ENCODE peak calls at places on chromosome 17, in seven cellular contexts. Y is K562, D is GM12878, N is HCT116, Z is HepG2, V is H1, T is SK-N-SH. C is an unnamed sample. For H3K79me2 and H3K9me3, the result is how much of the 10 kb centered on the place peaks cover.

GRCh38 chr17:27506348-27507218 is 50.3 kb downstream of the KSR1 start:
- DNase-seq in Y (no peak), T (no peak), N (no peak), D (peak), Z (no peak), V (no peak), C (no peak)

GRCh38 chr17:76248013-76248782 is 7.9 kb upstream of the RNF157 start:
- DNase-seq in V (no peak), D (no peak), Z (no peak), Y (no peak), T (no peak), N (no peak), C (peak)

GRCh38 chr17:44345497-44346026 is 460 bp downstream of the GRN start:
- DNase-seq in Y (peak), D (no peak), T (peak), V (peak), Z (peak), N (peak), C (peak)

GRCh38 chr17:9465216-9465921 is 110.3 kb downstream of the STX8 start:
- DNase-seq in Y (no peak), Z (no peak), V (no peak), D (no peak), N (no peak), T (no peak), C (peak)

GRCh38 chr17:18235743-18236256 is 10.4 kb downstream of the LLGL1 start:
- DNase-seq in Z (no peak), D (no peak), T (no peak), V (no peak), Y (no peak), N (no peak), C (peak)

GRCh38 chr17:45867171-45867570 is 22.5 kb downstream of the SPPL2C start:
- DNase-seq in D (no peak), T (no peak), Z (no peak), N (no peak), V (no peak), Y (no peak), C (no peak)

GRCh38 chr17:39663340-39663687 is 1.8 kb upstream of the TCAP start:
- DNase-seq in V (no peak), Y (no peak), Z (no peak), N (no peak), D (no peak), T (no peak), C (no peak)

GRCh38 chr17:13508916-13509315 is 92.8 kb downstream of the HS3ST3A1 start:
- DNase-seq in D (no peak), T (no peak), Z (no peak), V (no peak), Y (no peak), N (no peak), C (no peak)

GRCh38 chr17:10115536-10115932 is 82.9 kb downstream of the GAS7 start:
- DNase-seq in Z (no peak), D (no peak), Y (no peak), V (no peak), N (no peak), T (no peak), C (no peak)

GRCh38 chr17:73595068-73595865 is 49.0 kb downstream of the SDK2 start:
- DNase-seq in N (no peak), D (no peak), Y (no peak), Z (no peak), T (peak), V (peak), C (no peak)

GRCh38 chr17:33049781-33050414 is 58.3 kb downstream of the SPACA3 start:
- DNase-seq in Y (peak), T (peak), N (peak), Z (peak), D (no peak), V (peak), C (peak)

GRCh38 chr17:40819528-40820125 is 2.8 kb downstream of the KRT10 start:
- DNase-seq in D (no peak), Z (peak), N (no peak), T (peak), V (no peak), Y (peak), C (peak)

GRCh38 chr17:65130829-65131228 is 6.3 kb upstream of the RGS9 start:
- DNase-seq in Y (peak), V (no peak), T (no peak), N (no peak), Z (peak), D (no peak), C (no peak)

GRCh38 chr17:17342242-17342945 is 39.2 kb downstream of the NT5M start:
- DNase-seq in Y (no peak), Z (no peak), V (no peak), N (no peak), T (no peak), D (no peak), C (no peak)

GRCh38 chr17:4334332-4334731 is 32.1 kb downstream of the UBE2G1 start:
- DNase-seq in D (no peak), T (no peak), N (no peak), Y (no peak), Z (no peak), V (no peak), C (no peak)

GRCh38 chr17:55607736-55608341 is 96.6 kb upstream of the SMIM36 start:
- DNase-seq in Z (no peak), Y (no peak), T (no peak), V (no peak), D (no peak), N (no peak), C (no peak)

GRCh38 chr17:15422392-15422957 is 44.9 kb downstream of the CDRT4 start:
- DNase-seq in V (no peak), Y (no peak), Z (no peak), T (no peak), D (no peak), N (no peak), C (no peak)

DNA sequence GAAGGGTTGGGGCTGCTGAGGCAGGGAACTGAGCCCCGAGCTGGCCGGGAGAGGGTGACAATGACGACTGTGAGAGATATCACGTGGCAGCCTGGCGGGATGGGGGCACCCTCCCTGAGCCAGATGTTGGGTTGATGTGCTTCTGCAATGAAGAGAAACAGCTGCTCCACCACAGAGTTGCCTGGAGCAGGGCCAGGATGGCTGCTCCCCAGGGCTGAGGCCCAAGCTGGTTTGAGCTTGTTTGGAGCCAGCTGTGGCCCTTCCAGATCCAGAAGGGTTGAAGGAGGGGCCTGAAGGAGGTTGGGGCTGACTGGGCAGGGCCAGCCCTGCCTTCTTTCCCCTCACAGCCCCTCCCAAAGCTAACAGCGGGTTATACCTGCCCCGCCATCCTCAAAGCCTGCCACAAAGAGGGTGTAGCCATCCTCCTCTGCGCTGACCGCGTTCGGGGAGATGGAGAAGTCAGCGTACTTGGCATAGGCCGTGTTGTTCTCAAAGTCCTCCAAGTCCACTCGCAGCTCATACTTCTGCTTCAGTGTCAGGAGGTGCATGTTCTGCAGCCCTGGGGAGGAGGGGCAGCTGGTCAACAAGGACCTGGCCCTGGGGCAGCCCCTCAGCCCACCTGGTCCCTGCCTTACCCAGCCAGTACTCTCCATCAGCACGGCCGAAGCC is 2.1 kb downstream of the MFAP4 start:
- DNase-seq in D (no peak), N (no peak), T (peak), V (no peak), Z (no peak), Y (peak), C (no peak)
- TF ChIP-seq POLR2AphosphoS5 in D (no peak), N (no peak), T (peak), V (no peak), Z (no peak), Y (no peak), C (no peak)

GRCh38 chr17:42577140-42577531 is 393 bp downstream of the PSMC3IP start:
- DNase-seq in Y (no peak), V (no peak), D (no peak), Z (no peak), T (no peak), N (no peak), C (no peak)
- H3K79me2 ChIP-seq in Y (half or more), V (under half), D (under half), Z (under half), T (half or more), N (half or more), C (under half)

GRCh38 chr17:923633-924032 is 55.9 kb downstream of the NXN start:
- DNase-seq in N (no peak), V (no peak), Y (no peak), D (no peak), Z (no peak), T (no peak), C (no peak)
- H3K9me3 ChIP-seq in N (under half), V (under half), Y (under half), D (under half), Z (under half), T (under half), C (under half)

GRCh38 chr17:78572277-78573205 is 4.7 kb downstream of the DNAH17 start:
- DNase-seq in Y (no peak), Z (no peak), V (no peak), N (no peak), D (no peak), T (peak), C (no peak)
- TF ChIP-seq POLR2AphosphoS5 in Y (no peak), Z (no peak), V (no peak), N (no peak), D (no peak), T (no peak), C (no peak)

GRCh38 chr17:2706911-2707510 is 4.6 kb downstream of the CLUH start:
- DNase-seq in Z (no peak), D (no peak), N (no peak), T (no peak), Y (no peak), V (no peak), C (no peak)

GRCh38 chr17:2710075-2710803 is 1.3 kb downstream of the CLUH start:
- DNase-seq in N (no peak), V (no peak), T (no peak), Z (no peak), D (no peak), Y (peak), C (peak)

GRCh38 chr17:2709173-2709661 is 2.3 kb downstream of the CLUH start:
- DNase-seq in Z (no peak), N (no peak), V (no peak), Y (no peak), T (no peak), D (peak), C (no peak)

GRCh38 chr17:2707721-2708584 is 3.6 kb downstream of the CLUH start:
- DNase-seq in T (peak), N (no peak), D (no peak), Y (peak), V (peak), Z (peak), C (no peak)

GRCh38 chr17:2708585-2709172 is 2.9 kb downstream of the CLUH start:
- DNase-seq in T (no peak), N (no peak), D (no peak), Y (no peak), V (no peak), Z (no peak), C (no peak)
- H3K79me2 ChIP-seq in T (half or more), N (half or more), D (half or more), Y (half or more), V (half or more), Z (half or more), C (half or more)

GRCh38 chr17:83193336-83194188 is 114.2 kb downstream of the METRNL start:
- DNase-seq in N (no peak), V (no peak), Z (no peak), T (no peak), Y (no peak), D (no peak), C (no peak)

GRCh38 chr17:83195330-83196087 is 116.1 kb downstream of the METRNL start:
- DNase-seq in Z (no peak), D (no peak), T (no peak), N (no peak), V (no peak), Y (no peak), C (no peak)

GRCh38 chr17:83192161-83192788 is 112.9 kb downstream of the METRNL start:
- DNase-seq in Y (no peak), D (no peak), Z (no peak), N (no peak), T (no peak), V (peak), C (no peak)

GRCh38 chr17:83194761-83195329 is 115.4 kb downstream of the METRNL start:
- DNase-seq in N (no peak), V (no peak), Z (no peak), T (no peak), D (no peak), Y (no peak), C (no peak)

GRCh38 chr17:83194189-83194565 is 114.8 kb downstream of the METRNL start:
- DNase-seq in Z (no peak), V (no peak), Y (no peak), D (no peak), N (no peak), T (no peak), C (no peak)
- H3K9me3 ChIP-seq in Z (under half), V (half or more), Y (under half), D (under half), N (under half), T (under half), C (under half)

DNA sequence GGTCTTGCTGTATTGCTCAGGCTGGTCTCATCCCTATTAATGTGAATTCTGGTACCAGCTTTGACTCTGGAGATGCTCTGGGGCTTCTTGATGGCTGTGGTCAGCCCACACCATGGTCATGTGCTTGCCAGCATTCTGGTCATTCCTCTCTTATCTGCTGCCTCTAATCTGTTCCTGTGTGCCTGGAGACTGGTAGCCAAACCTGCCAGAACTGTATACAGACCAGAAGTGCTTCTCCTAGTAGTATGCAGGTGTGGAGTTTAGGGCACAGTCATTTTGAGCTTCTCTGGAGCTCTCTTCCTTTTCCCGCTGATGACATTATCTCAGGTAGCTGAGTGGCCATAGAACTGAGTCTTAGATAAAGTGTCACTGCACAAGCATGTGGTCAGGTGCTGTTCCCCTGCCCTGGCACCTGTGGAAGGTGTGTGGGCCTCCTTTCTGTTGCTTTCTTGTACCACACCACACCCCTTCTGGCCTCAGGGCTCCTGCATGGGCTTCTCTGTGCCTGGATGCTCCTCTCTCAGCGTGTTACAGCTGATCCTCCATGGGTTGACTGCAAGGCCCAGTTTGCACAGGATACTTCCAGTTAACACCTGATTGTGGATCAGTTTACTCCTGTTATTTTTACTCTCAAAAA is 162.7 kb downstream of the SPECC1 start:
- DNase-seq in T (no peak), N (no peak), Z (peak), Y (no peak), V (no peak), D (no peak), C (no peak)
- TF ChIP-seq POLR2AphosphoS5 in T (no peak), N (no peak), Z (no peak), Y (no peak), V (no peak), D (no peak), C (no peak)

DNA sequence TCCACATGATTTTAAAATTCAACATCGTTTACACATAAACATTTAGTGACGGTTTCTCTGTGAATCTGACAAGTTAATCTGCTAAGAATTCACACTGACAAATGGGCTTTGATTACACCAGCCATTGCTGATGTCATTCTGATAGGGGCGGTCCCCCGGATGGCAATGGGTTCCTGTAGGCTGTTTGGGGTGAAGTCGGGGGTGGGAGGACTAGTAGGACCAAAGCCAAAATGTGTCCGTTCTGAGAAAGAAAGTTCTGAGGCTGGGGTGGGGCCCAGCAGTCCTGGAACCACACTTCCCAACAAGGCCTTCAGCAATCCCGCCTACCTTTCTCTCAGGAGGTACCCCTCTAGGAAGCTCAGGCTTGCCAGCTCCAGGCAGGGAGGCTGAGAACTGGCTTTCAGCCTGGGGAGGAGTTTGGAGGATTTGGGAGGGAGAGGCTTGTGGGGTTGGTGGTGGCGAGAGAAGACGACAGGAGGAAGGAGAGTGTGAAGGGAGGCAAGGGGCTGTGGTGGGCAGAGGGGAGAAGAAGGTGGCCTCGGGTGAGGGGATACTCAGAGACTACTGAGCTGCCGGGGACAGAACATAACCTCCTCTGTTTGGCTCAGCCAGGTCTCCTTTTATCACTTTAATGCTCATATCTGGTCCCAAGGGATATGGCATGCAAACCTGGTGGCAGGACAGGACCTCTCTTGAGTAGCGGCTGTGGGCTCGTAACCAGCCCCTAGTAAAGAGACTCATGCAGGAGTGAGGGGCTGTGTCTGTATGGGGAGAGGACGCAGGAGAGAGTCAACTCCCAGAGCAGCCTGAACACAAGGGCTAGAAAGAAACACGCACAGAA is 8.6 kb downstream of the HIC1 start:
- DNase-seq in Y (no peak), Z (no peak), D (no peak), T (no peak), N (no peak), V (no peak), C (no peak)
- H3K79me2 ChIP-seq in Y (under half), Z (under half), D (under half), T (under half), N (under half), V (under half), C (under half)

GRCh38 chr17:82952019-82952418 is 112.2 kb upstream of the ZNF750 start:
- DNase-seq in N (no peak), V (no peak), D (no peak), Y (no peak), T (no peak), Z (no peak), C (no peak)
- H3K9me3 ChIP-seq in N (under half), V (half or more), D (under half), Y (under half), T (under half), Z (under half), C (under half)

GRCh38 chr17:7439462-7440112 is at the start of gene FGF11:
- DNase-seq in N (no peak), D (no peak), T (peak), Y (no peak), Z (no peak), V (no peak), C (no peak)
- TF ChIP-seq POLR2AphosphoS5 in N (no peak), D (no peak), T (no peak), Y (no peak), Z (peak), V (no peak), C (no peak)

C was measured in endothelial cell of umbilical vein.